ENCODE peak calls at places on chromosome 22, in seven cellular contexts. J is NCI-H2171, X is NCI-H460, Q is PC-9, C is hippocampal formation, E is progenitor cell of endocrine pancreas, K is HTR-8/SVneo. W is an unnamed sample.

GRCh38 chr22:48918585-48919186 is 909.0 kb downstream of the BRD1 start:
- DNase-seq in J (no peak), X (no peak), Q (no peak), C (peak), E (no peak), K (no peak), W (no peak)

GRCh38 chr22:49007013-49007653 is 820.5 kb downstream of the BRD1 start:
- DNase-seq in J (no peak), X (no peak), Q (no peak), C (no peak), E (no peak), K (no peak), W (no peak)

GRCh38 chr22:44292007-44292370 is 20.8 kb downstream of the SHISAL1 start:
- DNase-seq in J (no peak), X (no peak), Q (no peak), C (no peak), E (no peak), K (no peak), W (no peak)

GRCh38 chr22:24601217-24602104 is 1.5 kb upstream of the GGT1 start:
- DNase-seq in J (no peak), X (no peak), Q (peak), C (no peak), E (no peak), K (no peak), W (no peak)

GRCh38 chr22:48070760-48071159 is 1308.3 kb downstream of the TBC1D22A start:
- DNase-seq in J (no peak), X (no peak), Q (no peak), C (no peak), E (no peak), K (no peak), W (no peak)

GRCh38 chr22:39443416-39443815 is 13.4 kb upstream of the MGAT3 start:
- DNase-seq in J (no peak), X (no peak), Q (no peak), C (no peak), E (no peak), K (no peak), W (no peak)

GRCh38 chr22:44170470-44170869 is 10.3 kb upstream of the PARVG start:
- DNase-seq in J (no peak), X (no peak), Q (no peak), C (no peak), E (no peak), K (no peak), W (no peak)

GRCh38 chr22:33357894-33358440 is 299.8 kb upstream of the SYN3 start:
- DNase-seq in J (peak), X (no peak), Q (no peak), C (no peak), E (no peak), K (no peak), W (no peak)

GRCh38 chr22:50048836-50049235 is 9.3 kb downstream of the TTLL8 start:
- DNase-seq in J (no peak), X (no peak), Q (no peak), C (no peak), E (no peak), K (no peak), W (no peak)

GRCh38 chr22:36221799-36222751 is 17.3 kb downstream of the APOL2 start:
- DNase-seq in J (no peak), X (peak), Q (no peak), C (peak), E (peak), K (peak), W (peak)

GRCh38 chr22:30196141-30196866 is 50.3 kb downstream of the LIF start:
- DNase-seq in J (no peak), X (peak), Q (peak), C (no peak), E (peak), K (peak), W (peak)

GRCh38 chr22:45680932-45681700 is 9.5 kb downstream of the ATXN10 start:
- DNase-seq in J (no peak), X (no peak), Q (peak), C (no peak), E (no peak), K (no peak), W (peak)

GRCh38 chr22:38755155-38755910 is 465 bp downstream of the SUN2 start:
- DNase-seq in J (no peak), X (peak), Q (peak), C (peak), E (peak), K (peak), W (peak)

GRCh38 chr22:49763696-49764095 is 64.0 kb downstream of the BRD1 start:
- DNase-seq in J (no peak), X (no peak), Q (no peak), C (no peak), E (peak), K (no peak), W (no peak)

GRCh38 chr22:25076281-25076680 is 123.4 kb upstream of the CRYBB3 start:
- DNase-seq in J (no peak), X (no peak), Q (no peak), C (no peak), E (no peak), K (no peak), W (no peak)

GRCh38 chr22:41525450-41526225 is 18.6 kb downstream of the POLR3H start:
- DNase-seq in J (no peak), X (no peak), Q (no peak), C (no peak), E (no peak), K (no peak), W (no peak)

GRCh38 chr22:37231406-37232139 is 12.5 kb downstream of the RAC2 start:
- DNase-seq in J (no peak), X (no peak), Q (no peak), C (no peak), E (no peak), K (no peak), W (no peak)

GRCh38 chr22:44567846-44568493 is 69.9 kb upstream of the RTL6 start:
- DNase-seq in J (no peak), X (peak), Q (no peak), C (no peak), E (no peak), K (no peak), W (peak)

GRCh38 chr22:32897400-32897799 is 95.9 kb downstream of the TIMP3 start:
- DNase-seq in J (no peak), X (no peak), Q (peak), C (no peak), E (no peak), K (peak), W (no peak)

GRCh38 chr22:31870890-31871289 is 73.4 kb upstream of the YWHAH start:
- DNase-seq in J (no peak), X (peak), Q (no peak), C (peak), E (no peak), K (no peak), W (peak)

GRCh38 chr22:33440756-33441155 is 382.6 kb upstream of the SYN3 start:
- DNase-seq in J (no peak), X (no peak), Q (no peak), C (no peak), E (no peak), K (no peak), W (no peak)

GRCh38 chr22:39545310-39546063 is 12.9 kb upstream of the RPS19BP1 start:
- DNase-seq in J (no peak), X (peak), Q (no peak), C (no peak), E (peak), K (no peak), W (peak)

GRCh38 chr22:49188091-49188490 is 639.6 kb downstream of the BRD1 start:
- DNase-seq in J (no peak), X (no peak), Q (no peak), C (no peak), E (no peak), K (no peak), W (no peak)

GRCh38 chr22:42945736-42946135 is 69.2 kb downstream of the PACSIN2 start:
- DNase-seq in J (no peak), X (no peak), Q (no peak), C (no peak), E (no peak), K (no peak), W (no peak)

GRCh38 chr22:41799486-41800347 is 762 bp upstream of the CCDC134 start:
- DNase-seq in J (no peak), X (no peak), Q (no peak), C (no peak), E (peak), K (no peak), W (no peak)

GRCh38 chr22:45987462-45987861 is 10.5 kb upstream of the WNT7B start:
- DNase-seq in J (no peak), X (no peak), Q (no peak), C (no peak), E (no peak), K (no peak), W (no peak)

GRCh38 chr22:25334091-25334490 is 114.7 kb downstream of the CRYBB2 start:
- DNase-seq in J (no peak), X (peak), Q (no peak), C (peak), E (peak), K (no peak), W (peak)

GRCh38 chr22:26608129-26608528 is 9.7 kb downstream of the CRYBB1 start:
- DNase-seq in J (no peak), X (no peak), Q (no peak), C (no peak), E (no peak), K (no peak), W (no peak)

GRCh38 chr22:41831383-41831782 is 1.5 kb upstream of the SREBF2 start:
- DNase-seq in J (no peak), X (no peak), Q (no peak), C (no peak), E (no peak), K (no peak), W (peak)

GRCh38 chr22:26986051-26986881 is 328.9 kb downstream of the MIAT start:
- DNase-seq in J (no peak), X (no peak), Q (no peak), C (no peak), E (no peak), K (no peak), W (no peak)

GRCh38 chr22:38724926-38725571 is 19.3 kb downstream of the GTPBP1 start:
- DNase-seq in J (no peak), X (peak), Q (no peak), C (peak), E (no peak), K (no peak), W (peak)

GRCh38 chr22:37484115-37485005 is 1.8 kb downstream of the MFNG start:
- DNase-seq in J (peak), X (no peak), Q (no peak), C (no peak), E (no peak), K (no peak), W (peak)

W was measured in endothelial cell of umbilical vein.